ENCODE peak calls at places on chromosome 16, in nine cellular contexts. N is activated T-helper 1 cell treated with anti-CD3 and anti-CD28 coated beads, Interleukin-2, amount 50 U/mL, for 16 hours; F is cardiac muscle cell; P is Calu3; B is activated naive CD8-positive, alpha-beta T cell treated with anti-CD3 and anti-CD28 coated beads, Interleukin-2, amount 50 U/mL, for 16 hours; V is non-pigmented ciliary epithelial cell; M is GM04503; W is stimulated activated CD4-positive, alpha-beta T cell treated with anti-CD3 and anti-CD28 coated beads, Interleukin-1b, Interleukin-23, amount 100 ng/mL, for 1 hour; H is A172. X is an unnamed sample.

GRCh38 chr16:11250091-11250785 is 5.8 kb downstream of the SOCS1 start:
- DNase-seq in W (no peak), V (no peak), B (no peak), H (no peak), P (no peak), M (no peak), N (no peak), F (no peak), X (no peak)

GRCh38 chr16:85718682-85719081 is 29.9 kb upstream of the GINS2 start:
- DNase-seq in F (no peak), V (no peak), N (no peak), H (no peak), W (no peak), B (no peak), P (peak; percentile 77), M (no peak), X (no peak)

GRCh38 chr16:90054554-90054953 is 22.6 kb downstream of the PRDM7 start:
- DNase-seq in P (no peak), F (no peak), W (no peak), B (no peak), V (no peak), H (no peak), N (no peak), M (no peak), X (no peak)

GRCh38 chr16:70688266-70688742 is 2.5 kb upstream of the MTSS2 start:
- DNase-seq in P (no peak), F (peak; percentile 84), B (no peak), V (no peak), W (no peak), H (peak; percentile 68), N (no peak), M (no peak), X (peak; percentile 75)

GRCh38 chr16:49556252-49557069 is 182.9 kb downstream of the C16orf78 start:
- DNase-seq in B (no peak), M (no peak), H (no peak), V (peak; percentile 26), P (no peak), F (peak; percentile 65), W (no peak), N (no peak), X (peak; percentile 41)

GRCh38 chr16:75062135-75062943 is 54.2 kb downstream of the LDHD start:
- DNase-seq in N (no peak), M (no peak), P (no peak), W (no peak), H (no peak), F (peak; percentile 61), B (no peak), V (no peak), X (no peak)

GRCh38 chr16:2335286-2335895 is 5.1 kb downstream of the ABCA3 start:
- DNase-seq in F (no peak), W (no peak), P (no peak), B (no peak), N (no peak), H (peak; percentile 23), M (no peak), V (no peak), X (no peak)

GRCh38 chr16:53864819-53865491 is 161.0 kb downstream of the FTO start:
- DNase-seq in V (peak; percentile 5), B (no peak), H (peak; percentile 18), N (no peak), P (peak; percentile 5), F (peak; percentile 11), W (no peak), M (no peak), X (peak; percentile 64)

GRCh38 chr16:3486506-3487215 is 8.6 kb downstream of the C16orf90 start:
- DNase-seq in V (no peak), W (no peak), N (no peak), P (no peak), H (no peak), M (no peak), B (no peak), F (no peak), X (no peak)

GRCh38 chr16:85923153-85924021 is 24.4 kb downstream of the IRF8 start:
- DNase-seq in V (peak; percentile 32), H (no peak), M (no peak), W (no peak), N (no peak), B (no peak), F (peak; percentile 70), P (no peak), X (peak; percentile 89)

GRCh38 chr16:74813109-74813641 is 38.6 kb upstream of the FA2H start:
- DNase-seq in W (peak; percentile 22), H (peak; percentile 51), N (peak; percentile 49), V (peak; percentile 9), B (peak; percentile 40), M (no peak), F (peak; percentile 74), P (peak; percentile 96), X (peak; percentile 83)